ENCODE peak calls at places on chromosomes 7 and 10, in eight cellular contexts. One of them, this sample, is unnamed.

GRCh38 chr10:104251443-104251842 is 3.2 kb upstream of the GSTO1 start:
- DNase-seq in foreskin melanocyte: no peak
- DNase-seq in NCI-H1417: no peak
- DNase-seq in naive thymus-derived CD4-positive, alpha-beta T cell: no peak
- DNase-seq in HFF-Myc: no peak
- DNase-seq in NCI-H524: no peak
- DNase-seq in esophagus squamous epithelium: no peak
- DNase-seq in NCI-H2107: no peak
- DNase-seq in this sample: no peak

GRCh38 chr7:1964556-1964912 is 268.2 kb downstream of the MAD1L1 start:
- DNase-seq in foreskin melanocyte: no peak
- DNase-seq in NCI-H1417: no peak
- DNase-seq in naive thymus-derived CD4-positive, alpha-beta T cell: no peak
- DNase-seq in HFF-Myc: no peak
- DNase-seq in NCI-H524: no peak
- DNase-seq in esophagus squamous epithelium: no peak
- DNase-seq in NCI-H2107: no peak
- DNase-seq in this sample: no peak

GRCh38 chr7:25861704-25862253 is 290.2 kb upstream of the NFE2L3 start:
- DNase-seq in foreskin melanocyte: no peak
- DNase-seq in NCI-H1417: peak; percentile 61
- DNase-seq in naive thymus-derived CD4-positive, alpha-beta T cell: peak; percentile 24
- DNase-seq in HFF-Myc: no peak
- DNase-seq in NCI-H524: peak; percentile 62
- DNase-seq in esophagus squamous epithelium: no peak
- DNase-seq in NCI-H2107: no peak
- DNase-seq in this sample: no peak

GRCh38 chr7:103791894-103792293 is 197.6 kb downstream of the RELN start:
- DNase-seq in foreskin melanocyte: no peak
- DNase-seq in NCI-H1417: no peak
- DNase-seq in naive thymus-derived CD4-positive, alpha-beta T cell: no peak
- DNase-seq in HFF-Myc: no peak
- DNase-seq in NCI-H524: no peak
- DNase-seq in esophagus squamous epithelium: no peak
- DNase-seq in NCI-H2107: no peak
- DNase-seq in this sample: no peak

GRCh38 chr7:5543361-5543760 is 119.7 kb upstream of the TNRC18 start:
- DNase-seq in foreskin melanocyte: no peak
- DNase-seq in NCI-H1417: no peak
- DNase-seq in naive thymus-derived CD4-positive, alpha-beta T cell: no peak
- DNase-seq in HFF-Myc: no peak
- DNase-seq in NCI-H524: no peak
- DNase-seq in esophagus squamous epithelium: no peak
- DNase-seq in NCI-H2107: no peak
- DNase-seq in this sample: no peak

GRCh38 chr7:129911790-129912189 is 41.0 kb downstream of the UBE2H start:
- DNase-seq in foreskin melanocyte: no peak
- DNase-seq in NCI-H1417: no peak
- DNase-seq in naive thymus-derived CD4-positive, alpha-beta T cell: no peak
- DNase-seq in HFF-Myc: no peak
- DNase-seq in NCI-H524: no peak
- DNase-seq in esophagus squamous epithelium: no peak
- DNase-seq in NCI-H2107: no peak
- DNase-seq in this sample: no peak

GRCh38 chr10:3000063-3000462 is 67.3 kb upstream of the PFKP start:
- DNase-seq in foreskin melanocyte: peak; percentile 62
- DNase-seq in NCI-H1417: no peak
- DNase-seq in naive thymus-derived CD4-positive, alpha-beta T cell: no peak
- DNase-seq in HFF-Myc: no peak
- DNase-seq in NCI-H524: no peak
- DNase-seq in esophagus squamous epithelium: no peak
- DNase-seq in NCI-H2107: no peak
- DNase-seq in this sample: no peak

GRCh38 chr10:47255033-47255813 is 44.8 kb upstream of the GDF10 start:
- DNase-seq in foreskin melanocyte: no peak
- DNase-seq in NCI-H1417: no peak
- DNase-seq in naive thymus-derived CD4-positive, alpha-beta T cell: no peak
- DNase-seq in HFF-Myc: no peak
- DNase-seq in NCI-H524: no peak
- DNase-seq in esophagus squamous epithelium: no peak
- DNase-seq in NCI-H2107: no peak
- DNase-seq in this sample: no peak

GRCh38 chr10:63720072-63720537 is 198.9 kb downstream of the REEP3 start:
- DNase-seq in foreskin melanocyte: peak; percentile 24
- DNase-seq in NCI-H1417: peak; percentile 31
- DNase-seq in naive thymus-derived CD4-positive, alpha-beta T cell: peak; percentile 74
- DNase-seq in HFF-Myc: no peak
- DNase-seq in NCI-H524: no peak
- DNase-seq in esophagus squamous epithelium: no peak
- DNase-seq in NCI-H2107: peak; percentile 11
- DNase-seq in this sample: no peak

GRCh38 chr7:124276005-124276606 is 243.2 kb upstream of the TMEM229A start:
- DNase-seq in foreskin melanocyte: peak; percentile 46
- DNase-seq in NCI-H1417: no peak
- DNase-seq in naive thymus-derived CD4-positive, alpha-beta T cell: no peak
- DNase-seq in HFF-Myc: peak; percentile 1
- DNase-seq in NCI-H524: peak; percentile 2
- DNase-seq in esophagus squamous epithelium: no peak
- DNase-seq in NCI-H2107: no peak
- DNase-seq in this sample: no peak

GRCh38 chr7:23106801-23107713 is 1.5 kb downstream of the KLHL7 start:
- DNase-seq in foreskin melanocyte: no peak
- DNase-seq in NCI-H1417: no peak
- DNase-seq in naive thymus-derived CD4-positive, alpha-beta T cell: no peak
- DNase-seq in HFF-Myc: no peak
- DNase-seq in NCI-H524: no peak
- DNase-seq in esophagus squamous epithelium: no peak
- DNase-seq in NCI-H2107: no peak
- DNase-seq in this sample: peak; percentile 20

GRCh38 chr7:132255898-132256297 is 320.4 kb downstream of the PLXNA4 start:
- DNase-seq in foreskin melanocyte: no peak
- DNase-seq in NCI-H1417: peak; percentile 58
- DNase-seq in naive thymus-derived CD4-positive, alpha-beta T cell: no peak
- DNase-seq in HFF-Myc: no peak
- DNase-seq in NCI-H524: no peak
- DNase-seq in esophagus squamous epithelium: no peak
- DNase-seq in NCI-H2107: no peak
- DNase-seq in this sample: no peak

GRCh38 chr10:113111900-113112853 is 162.1 kb downstream of the TCF7L2 start:
- DNase-seq in foreskin melanocyte: no peak
- DNase-seq in NCI-H1417: no peak
- DNase-seq in naive thymus-derived CD4-positive, alpha-beta T cell: no peak
- DNase-seq in HFF-Myc: no peak
- DNase-seq in NCI-H524: no peak
- DNase-seq in esophagus squamous epithelium: no peak
- DNase-seq in NCI-H2107: no peak
- DNase-seq in this sample: peak; percentile 72

GRCh38 chr7:6917258-6917657 is 91.2 kb upstream of the CCZ1B start:
- DNase-seq in foreskin melanocyte: no peak
- DNase-seq in NCI-H1417: peak; percentile 71
- DNase-seq in naive thymus-derived CD4-positive, alpha-beta T cell: no peak
- DNase-seq in HFF-Myc: no peak
- DNase-seq in NCI-H524: peak; percentile 23
- DNase-seq in esophagus squamous epithelium: no peak
- DNase-seq in NCI-H2107: no peak
- DNase-seq in this sample: no peak

GRCh38 chr7:36358589-36358988 is 31.1 kb upstream of the ANLN start:
- DNase-seq in foreskin melanocyte: no peak
- DNase-seq in NCI-H1417: no peak
- DNase-seq in naive thymus-derived CD4-positive, alpha-beta T cell: no peak
- DNase-seq in HFF-Myc: no peak
- DNase-seq in NCI-H524: no peak
- DNase-seq in esophagus squamous epithelium: no peak
- DNase-seq in NCI-H2107: no peak
- DNase-seq in this sample: no peak

GRCh38 chr7:150855046-150855445 is 2.7 kb downstream of the AOC1 start:
- DNase-seq in foreskin melanocyte: no peak
- DNase-seq in NCI-H1417: no peak
- DNase-seq in naive thymus-derived CD4-positive, alpha-beta T cell: no peak
- DNase-seq in HFF-Myc: no peak
- DNase-seq in NCI-H524: no peak
- DNase-seq in esophagus squamous epithelium: no peak
- DNase-seq in NCI-H2107: no peak
- DNase-seq in this sample: no peak

GRCh38 chr10:51879238-51879637 is 179.8 kb upstream of the CSTF2T start:
- DNase-seq in foreskin melanocyte: peak; percentile 96
- DNase-seq in NCI-H1417: no peak
- DNase-seq in naive thymus-derived CD4-positive, alpha-beta T cell: no peak
- DNase-seq in HFF-Myc: peak; percentile 80
- DNase-seq in NCI-H524: no peak
- DNase-seq in esophagus squamous epithelium: no peak
- DNase-seq in NCI-H2107: no peak
- DNase-seq in this sample: no peak

This sample was measured in Ammon's horn.